ENCODE peak calls at places on chromosome 10, in four cellular contexts. Z, I, W and X are unnamed samples.

GRCh38 chr10:5629789-5630436 is 36.5 kb downstream of the ASB13 start:
- DNase-seq in Z (peak; percentile 69), W (peak; percentile 73), I (peak; percentile 89), X (peak; percentile 82)

GRCh38 chr10:20988357-20988983 is 91.4 kb upstream of the NEBL start:
- DNase-seq in W (no peak), I (no peak), Z (no peak), X (no peak)

GRCh38 chr10:95430231-95430951 is 130.8 kb downstream of the SORBS1 start:
- DNase-seq in Z (peak; percentile 45), I (peak; percentile 66), W (peak; percentile 75), X (peak; percentile 71)

GRCh38 chr10:68561804-68562649 is 1.9 kb downstream of the TET1 start:
- DNase-seq in W (no peak), Z (peak; percentile 36), I (no peak), X (peak; percentile 11)

GRCh38 chr10:52146766-52147165 is 167.3 kb upstream of the DKK1 start:
- DNase-seq in Z (no peak), I (no peak), W (no peak), X (peak; percentile 30)

GRCh38 chr10:119022846-119023552 is 6.5 kb upstream of the NANOS1 start:
- DNase-seq in W (peak; percentile 82), Z (peak; percentile 69), I (no peak), X (peak; percentile 59)

GRCh38 chr10:16483241-16483917 is 38.3 kb downstream of the C1QL3 start:
- DNase-seq in W (no peak), Z (no peak), I (no peak), X (no peak)

GRCh38 chr10:89228962-89229361 is 21.8 kb upstream of the CH25H start:
- DNase-seq in W (no peak), I (no peak), Z (no peak), X (no peak)

GRCh38 chr10:83373659-83374058 is 765.6 kb upstream of the GHITM start:
- DNase-seq in W (no peak), Z (peak; percentile 73), I (peak; percentile 28), X (peak; percentile 60)

GRCh38 chr10:86899670-86900276 is 57.6 kb downstream of the MMRN2 start:
- DNase-seq in W (peak; percentile 67), Z (peak; percentile 58), I (peak; percentile 33), X (peak; percentile 73)

GRCh38 chr10:16965740-16966447 is 148.7 kb upstream of the RSU1 start:
- DNase-seq in Z (peak; percentile 100), I (no peak), W (peak; percentile 91), X (peak; percentile 87)

GRCh38 chr10:121015916-121016315 is 164.8 kb downstream of the WDR11 start:
- DNase-seq in Z (no peak), W (no peak), I (no peak), X (no peak)
- H3K4me3 ChIP-seq in Z (no peak overlapping the region), W (no peak overlapping the region), I (no peak overlapping the region), X (no peak overlapping the region)

GRCh38 chr10:84548869-84549268 is 220.5 kb downstream of the CCSER2 start:
- DNase-seq in W (no peak), Z (no peak), I (no peak), X (peak; percentile 10)
- TF ChIP-seq CTCF in W (peak; percentile 29), Z (no peak), I (peak; percentile 61), X (no peak)

GRCh38 chr10:23755557-23755956 is 316.7 kb downstream of the OTUD1 start:
- DNase-seq in Z (no peak), W (no peak), I (no peak), X (no peak)

GRCh38 chr10:23754179-23754578 is 315.3 kb downstream of the OTUD1 start:
- DNase-seq in W (peak; percentile 2), I (no peak), Z (no peak), X (peak; percentile 10)
- H3K4me3 ChIP-seq in W (no peak overlapping the region), I (no peak overlapping the region), Z (no peak overlapping the region), X (no peak overlapping the region)

GRCh38 chr10:108358912-108359311 is 1194.4 kb upstream of the SORCS1 start:
- DNase-seq in I (no peak), W (peak; percentile 92), Z (peak; percentile 96), X (peak; percentile 96)
- TF ChIP-seq CTCF in I (peak; percentile 18), W (peak; percentile 61), Z (no peak), X (no peak)

DNA sequence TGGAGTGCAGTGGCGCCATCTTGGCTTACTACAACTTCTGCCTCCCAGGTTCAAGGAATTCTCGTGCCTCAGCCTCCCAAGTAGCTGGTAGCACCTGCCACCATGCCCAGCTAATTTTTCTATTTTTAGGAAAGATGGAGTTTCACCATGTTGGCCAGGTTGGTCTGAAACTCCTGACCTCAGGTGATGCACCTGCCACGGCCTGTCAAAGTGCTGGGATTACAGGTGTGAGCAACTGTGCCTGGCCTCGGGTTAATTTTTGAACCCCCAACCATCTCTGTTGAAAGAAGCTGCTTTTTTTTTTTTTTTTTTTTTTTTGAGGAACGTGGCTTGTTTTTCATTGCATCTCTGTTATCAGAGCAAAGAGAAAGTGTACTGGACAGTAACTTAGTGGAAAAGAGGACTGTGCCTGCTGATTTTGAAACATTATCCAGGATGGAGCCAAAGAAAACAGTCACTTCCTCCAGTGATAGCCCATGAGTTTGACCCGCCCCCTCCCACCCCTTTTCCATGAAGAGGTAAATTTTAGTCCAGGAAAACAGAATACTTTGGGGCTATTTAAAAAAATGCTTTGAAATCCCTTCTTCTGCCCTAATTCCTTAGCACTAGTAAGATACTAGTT is 38.3 kb downstream of the WBP1L start:
- DNase-seq in Z (peak; percentile 76), I (no peak), W (peak; percentile 13), X (peak; percentile 23)
- H3K4me3 ChIP-seq in Z (no peak overlapping the region), I (no peak overlapping the region), W (no peak overlapping the region), X (no peak overlapping the region)

GRCh38 chr10:49410365-49411074 is 14.6 kb upstream of the DRGX start:
- DNase-seq in I (no peak), W (peak; percentile 46), Z (no peak), X (no peak)

GRCh38 chr10:49409755-49410154 is 13.9 kb upstream of the DRGX start:
- DNase-seq in I (no peak), W (peak; percentile 51), Z (no peak), X (no peak)

GRCh38 chr10:49412571-49412970 is 16.7 kb upstream of the DRGX start:
- DNase-seq in W (no peak), Z (no peak), I (no peak), X (no peak)

GRCh38 chr10:49407552-49408137 is 11.8 kb upstream of the DRGX start:
- DNase-seq in Z (peak; percentile 52), I (peak; percentile 70), W (peak; percentile 99), X (peak; percentile 81)

GRCh38 chr10:49408437-49409306 is 12.8 kb upstream of the DRGX start:
- DNase-seq in W (peak; percentile 64), I (peak; percentile 71), Z (no peak), X (no peak)
- TF ChIP-seq CTCF in W (peak; percentile 95), I (peak; percentile 85), Z (no peak), X (peak; percentile 13)